ENCODE peak calls at places on chromosomes 3 and 15, in nine cellular contexts. L is HCT116; M is naive thymus-derived CD4-positive, alpha-beta T cell; J is lung; C is A549; I is tibial nerve; W is aorta; H is ascending aorta; V is heart right ventricle. Z is an unnamed sample. For H3K4me1, the result is how much of the 10 kb centered on the place peaks cover.

GRCh38 chr15:91302588-91303439 is 202.8 kb downstream of the SV2B start:
- DNase-seq in L (peak), M (peak), J (no peak), C (peak), I (no peak), W (no peak), H (no peak), V (no peak), Z (no peak)

GRCh38 chr3:69370156-69370944 is 15.5 kb downstream of the FRMD4B start:
- DNase-seq in L (no peak), M (peak), J (peak), C (no peak), I (no peak), W (peak), H (peak), V (peak), Z (peak)

GRCh38 chr3:59935025-59935424 is 885.2 kb upstream of the CFAP20DC start:
- DNase-seq in L (no peak), M (no peak), J (no peak), C (no peak), I (no peak), W (no peak), H (no peak), V (no peak), Z (no peak)

GRCh38 chr3:145959457-145960088 is 201.4 kb downstream of the PLOD2 start:
- DNase-seq in L (no peak), M (no peak), J (no peak), C (no peak), I (no peak), W (no peak), H (no peak), V (no peak), Z (no peak)

GRCh38 chr3:50245831-50246516 is 10.0 kb downstream of the GNAI2 start:
- DNase-seq in L (no peak), M (peak), J (peak), C (peak), I (peak), W (peak), H (peak), V (peak), Z (peak)

GRCh38 chr3:20924646-20925395 is 738.8 kb upstream of the SGO1 start:
- DNase-seq in L (no peak), M (no peak), J (no peak), C (no peak), I (no peak), W (no peak), H (no peak), V (no peak), Z (no peak)

GRCh38 chr15:68558318-68559305 is 20.2 kb upstream of the CORO2B start:
- DNase-seq in L (no peak), M (no peak), J (no peak), C (no peak), I (peak), W (peak), H (peak), V (no peak), Z (peak)

GRCh38 chr3:195072916-195073564 is 197.9 kb downstream of the XXYLT1 start:
- DNase-seq in L (no peak), M (no peak), J (no peak), C (no peak), I (no peak), W (peak), H (peak), V (no peak), Z (peak)

GRCh38 chr15:78808550-78808949 is 2.7 kb downstream of the ADAMTS7 start:
- DNase-seq in L (peak), M (no peak), J (no peak), C (peak), I (no peak), W (no peak), H (no peak), V (no peak), Z (no peak)

GRCh38 chr3:149373235-149374125 is 4.0 kb downstream of the TM4SF1 start:
- DNase-seq in L (no peak), M (no peak), J (no peak), C (peak), I (no peak), W (no peak), H (no peak), V (no peak), Z (no peak)

GRCh38 chr3:128053614-128054013 is 1.4 kb downstream of the SEC61A1 start:
- DNase-seq in L (no peak), M (no peak), J (no peak), C (no peak), I (no peak), W (no peak), H (no peak), V (no peak), Z (no peak)

GRCh38 chr3:177610677-177611654 is 413.7 kb upstream of the TBL1XR1 start:
- DNase-seq in L (no peak), M (peak), J (peak), C (no peak), I (no peak), W (no peak), H (no peak), V (no peak), Z (no peak)

GRCh38 chr15:94247789-94248638 is 16.7 kb downstream of the MCTP2 start:
- DNase-seq in L (no peak), M (no peak), J (no peak), C (no peak), I (no peak), W (no peak), H (no peak), V (no peak), Z (no peak)

GRCh38 chr3:54939591-54940300 is 11.9 kb upstream of the LRTM1 start:
- DNase-seq in L (no peak), M (no peak), J (no peak), C (no peak), I (no peak), W (no peak), H (no peak), V (no peak), Z (no peak)

GRCh38 chr15:69074011-69074842 is 59.7 kb downstream of the NOX5 start:
- DNase-seq in L (no peak), M (no peak), J (peak), C (peak), I (no peak), W (peak), H (no peak), V (peak), Z (peak)

GRCh38 chr3:58482917-58483636 is 8.8 kb upstream of the KCTD6 start:
- DNase-seq in L (no peak), M (no peak), J (no peak), C (no peak), I (no peak), W (no peak), H (no peak), V (no peak), Z (no peak)

GRCh38 chr3:162122405-162122804 is 625.8 kb downstream of the OTOL1 start:
- DNase-seq in L (no peak), M (no peak), J (no peak), C (no peak), I (no peak), W (no peak), H (no peak), V (no peak), Z (no peak)

GRCh38 chr3:157029365-157029790 is 130.6 kb downstream of the CCNL1 start:
- DNase-seq in L (no peak), M (no peak), J (no peak), C (no peak), I (no peak), W (no peak), H (no peak), V (no peak), Z (no peak)
- H3K4me1 ChIP-seq in L (under half), M (under half), J (under half), C (under half), I (under half), W (under half), H (under half), V (under half), Z (under half)

GRCh38 chr3:14137445-14137844 is 12.6 kb downstream of the TMEM43 start:
- DNase-seq in L (no peak), M (no peak), J (no peak), C (no peak), I (no peak), W (no peak), H (peak), V (no peak), Z (no peak)
- H3K27ac ChIP-seq in L (no peak), M (no peak), J (peak), C (no peak), I (peak), W (peak), H (peak), V (peak), Z (peak)

GRCh38 chr15:74385442-74386132 is 18.1 kb upstream of the CYP11A1 start:
- DNase-seq in L (no peak), M (no peak), J (peak), C (no peak), I (no peak), W (no peak), H (no peak), V (no peak), Z (no peak)

GRCh38 chr15:74383286-74383685 is 15.8 kb upstream of the CYP11A1 start:
- DNase-seq in L (no peak), M (no peak), J (no peak), C (no peak), I (no peak), W (no peak), H (no peak), V (no peak), Z (no peak)

GRCh38 chr15:74383695-74384565 is 16.5 kb upstream of the CYP11A1 start:
- DNase-seq in L (peak), M (no peak), J (no peak), C (peak), I (no peak), W (peak), H (no peak), V (no peak), Z (no peak)

GRCh38 chr15:74386496-74387140 is 19.2 kb upstream of the CYP11A1 start:
- DNase-seq in L (no peak), M (no peak), J (no peak), C (no peak), I (no peak), W (no peak), H (no peak), V (no peak), Z (no peak)

GRCh38 chr15:74384566-74385441 is 17.4 kb upstream of the CYP11A1 start:
- DNase-seq in L (no peak), M (no peak), J (peak), C (peak), I (no peak), W (no peak), H (no peak), V (no peak), Z (no peak)
- H3K4me1 ChIP-seq in L (under half), M (under half), J (under half), C (under half), I (under half), W (under half), H (under half), V (under half), Z (under half)

DNA sequence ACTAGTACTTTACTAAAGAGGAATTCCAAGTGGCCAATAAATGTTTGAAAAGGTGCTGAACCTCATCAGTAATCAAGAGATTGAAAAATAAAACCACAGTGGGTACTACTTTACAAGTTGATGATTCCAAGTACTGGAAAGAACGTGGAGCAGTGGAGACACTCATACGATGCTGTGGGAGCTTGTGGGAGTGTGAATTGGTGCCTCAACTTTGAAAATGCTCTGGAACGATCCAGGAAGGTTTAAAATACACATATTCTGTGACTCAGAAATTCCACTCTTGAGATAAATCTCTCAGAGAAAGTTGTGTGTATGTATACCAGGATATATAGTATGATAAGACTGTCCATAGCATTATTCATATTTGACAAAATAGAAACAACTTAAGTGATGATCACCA is 9.3 kb downstream of the LRCH3 start:
- DNase-seq in L (no peak), M (no peak), J (no peak), C (no peak), I (no peak), W (no peak), H (no peak), V (no peak), Z (no peak)
- H3K27ac ChIP-seq in L (no peak), M (no peak), J (no peak), C (no peak), I (no peak), W (no peak), H (peak), V (no peak), Z (no peak)

DNA sequence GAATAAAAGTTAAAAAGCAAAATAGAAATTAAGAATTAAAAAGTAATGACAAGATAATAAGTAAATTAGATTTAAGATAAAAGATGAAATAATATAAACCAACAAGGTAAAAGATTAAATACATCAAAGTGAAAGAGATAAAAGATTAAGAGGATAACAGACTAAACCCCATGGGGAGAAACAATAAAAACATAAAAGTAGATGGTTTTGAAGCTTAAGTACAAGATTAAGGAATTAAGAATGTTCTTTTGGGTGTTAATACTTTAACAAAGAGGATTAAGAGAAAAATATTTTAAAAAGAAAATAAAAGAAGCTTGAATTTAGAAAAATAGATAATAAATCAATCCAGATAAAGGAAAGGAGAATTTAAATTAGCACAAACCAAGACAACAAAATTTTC is 85.4 kb downstream of the SQOR start:
- DNase-seq in L (no peak), M (no peak), J (no peak), C (no peak), I (no peak), W (no peak), H (no peak), V (no peak), Z (no peak)
- H3K4me1 ChIP-seq in L (under half), M (under half), J (under half), C (under half), I (under half), W (under half), H (under half), V (under half), Z (under half)

Z was measured in sigmoid colon.